ENCODE peak calls at places on chromosomes 12 and 14, in five cellular contexts. One of them, this sample, is unnamed.

GRCh38 chr12:45415393-45415817 is 199.5 kb downstream of the ANO6 start:
- DNase-seq in HFFc6: peak; percentile 100
- DNase-seq in HCT116: peak; percentile 87
- DNase-seq in fibroblast of the aortic adventitia: peak; percentile 97
- DNase-seq in GM20000: peak; percentile 56
- DNase-seq in this sample: peak; percentile 60

GRCh38 chr12:58920102-58920955 is at the start of gene LRIG3:
- DNase-seq in HFFc6: peak; percentile 80
- DNase-seq in fibroblast of the aortic adventitia: peak; percentile 89
- DNase-seq in GM20000: peak; percentile 85
- DNase-seq in HCT116: peak; percentile 59
- DNase-seq in this sample: peak; percentile 86

GRCh38 chr12:47821346-47821706 is 1.6 kb upstream of the HDAC7 start:
- DNase-seq in HFFc6: peak; percentile 30
- DNase-seq in HCT116: no peak
- DNase-seq in GM20000: no peak
- DNase-seq in fibroblast of the aortic adventitia: no peak
- DNase-seq in this sample: no peak

GRCh38 chr14:37048666-37049071 is 123.7 kb downstream of the SLC25A21 start:
- DNase-seq in GM20000: no peak
- DNase-seq in HFFc6: no peak
- DNase-seq in HCT116: no peak
- DNase-seq in fibroblast of the aortic adventitia: peak; percentile 57
- DNase-seq in this sample: no peak

GRCh38 chr14:76564471-76565119 is 188.7 kb downstream of the ESRRB start:
- DNase-seq in GM20000: no peak
- DNase-seq in HCT116: peak; percentile 49
- DNase-seq in fibroblast of the aortic adventitia: no peak
- DNase-seq in HFFc6: no peak
- DNase-seq in this sample: no peak

GRCh38 chr12:6280053-6280469 is 30.4 kb upstream of the PLEKHG6 start:
- DNase-seq in HFFc6: peak; percentile 90
- DNase-seq in GM20000: no peak
- DNase-seq in fibroblast of the aortic adventitia: peak; percentile 93
- DNase-seq in HCT116: peak; percentile 85
- DNase-seq in this sample: no peak

GRCh38 chr14:55129086-55129427 is at the start of gene LGALS3:
- DNase-seq in GM20000: peak; percentile 92
- DNase-seq in HCT116: no peak
- DNase-seq in HFFc6: peak; percentile 36
- DNase-seq in fibroblast of the aortic adventitia: peak; percentile 56
- DNase-seq in this sample: peak; percentile 90

GRCh38 chr12:123150804-123151678 is at the start of gene PITPNM2:
- DNase-seq in GM20000: peak; percentile 90
- DNase-seq in HFFc6: peak; percentile 25
- DNase-seq in fibroblast of the aortic adventitia: peak; percentile 38
- DNase-seq in HCT116: no peak
- DNase-seq in this sample: peak; percentile 85

GRCh38 chr14:90513151-90514014 is 116.6 kb downstream of the CALM1 start:
- DNase-seq in GM20000: no peak
- DNase-seq in fibroblast of the aortic adventitia: peak; percentile 22
- DNase-seq in HFFc6: no peak
- DNase-seq in HCT116: no peak
- DNase-seq in this sample: no peak

GRCh38 chr14:92461891-92462290 is 51.7 kb upstream of the RIN3 start:
- DNase-seq in HCT116: no peak
- DNase-seq in fibroblast of the aortic adventitia: no peak
- DNase-seq in HFFc6: no peak
- DNase-seq in GM20000: no peak
- DNase-seq in this sample: no peak

GRCh38 chr14:76497550-76498484 is 121.9 kb downstream of the ESRRB start:
- DNase-seq in HFFc6: no peak
- DNase-seq in GM20000: no peak
- DNase-seq in fibroblast of the aortic adventitia: no peak
- DNase-seq in HCT116: no peak
- DNase-seq in this sample: no peak

GRCh38 chr14:51677276-51677675 is 25.6 kb downstream of the FRMD6 start:
- DNase-seq in HFFc6: no peak
- DNase-seq in HCT116: no peak
- DNase-seq in GM20000: no peak
- DNase-seq in fibroblast of the aortic adventitia: peak; percentile 83
- DNase-seq in this sample: no peak

GRCh38 chr14:79418649-79419415 is 792.5 kb downstream of the DIO2 start:
- DNase-seq in HFFc6: no peak
- DNase-seq in GM20000: no peak
- DNase-seq in fibroblast of the aortic adventitia: no peak
- DNase-seq in HCT116: no peak
- DNase-seq in this sample: no peak

GRCh38 chr14:61560323-61560722 is 135.0 kb upstream of the HIF1A start:
- DNase-seq in HCT116: no peak
- DNase-seq in GM20000: no peak
- DNase-seq in HFFc6: no peak
- DNase-seq in fibroblast of the aortic adventitia: peak; percentile 53
- DNase-seq in this sample: no peak

GRCh38 chr14:67569011-67569650 is 30.9 kb downstream of the PIGH start:
- DNase-seq in HFFc6: no peak
- DNase-seq in GM20000: no peak
- DNase-seq in HCT116: no peak
- DNase-seq in fibroblast of the aortic adventitia: no peak
- DNase-seq in this sample: no peak

GRCh38 chr12:108253540-108253939 is 85.6 kb downstream of the CMKLR1 start:
- DNase-seq in fibroblast of the aortic adventitia: no peak
- DNase-seq in GM20000: no peak
- DNase-seq in HFFc6: no peak
- DNase-seq in HCT116: no peak
- DNase-seq in this sample: no peak

GRCh38 chr12:92778525-92778924 is 75.7 kb downstream of the PLEKHG7 start:
- DNase-seq in GM20000: no peak
- DNase-seq in HFFc6: no peak
- DNase-seq in HCT116: no peak
- DNase-seq in fibroblast of the aortic adventitia: no peak
- DNase-seq in this sample: no peak
- TF ChIP-seq CTCF in GM20000: no peak
- TF ChIP-seq CTCF in HFFc6: no peak
- TF ChIP-seq CTCF in HCT116: no peak
- TF ChIP-seq CTCF in fibroblast of the aortic adventitia: no peak
- TF ChIP-seq CTCF in this sample: no peak

GRCh38 chr12:54285150-54286041 is 4.9 kb downstream of the HNRNPA1 start:
- DNase-seq in fibroblast of the aortic adventitia: peak; percentile 38
- DNase-seq in HCT116: no peak
- DNase-seq in HFFc6: no peak
- DNase-seq in GM20000: no peak
- DNase-seq in this sample: no peak
- TF ChIP-seq CTCF in fibroblast of the aortic adventitia: peak; percentile 52
- TF ChIP-seq CTCF in HCT116: peak; percentile 48
- TF ChIP-seq CTCF in HFFc6: peak; percentile 72
- TF ChIP-seq CTCF in GM20000: no peak
- TF ChIP-seq CTCF in this sample: peak; percentile 4

GRCh38 chr12:65051196-65051595 is 69.9 kb downstream of the WIF1 start:
- DNase-seq in GM20000: no peak
- DNase-seq in HFFc6: no peak
- DNase-seq in HCT116: no peak
- DNase-seq in fibroblast of the aortic adventitia: no peak
- DNase-seq in this sample: no peak

DNA sequence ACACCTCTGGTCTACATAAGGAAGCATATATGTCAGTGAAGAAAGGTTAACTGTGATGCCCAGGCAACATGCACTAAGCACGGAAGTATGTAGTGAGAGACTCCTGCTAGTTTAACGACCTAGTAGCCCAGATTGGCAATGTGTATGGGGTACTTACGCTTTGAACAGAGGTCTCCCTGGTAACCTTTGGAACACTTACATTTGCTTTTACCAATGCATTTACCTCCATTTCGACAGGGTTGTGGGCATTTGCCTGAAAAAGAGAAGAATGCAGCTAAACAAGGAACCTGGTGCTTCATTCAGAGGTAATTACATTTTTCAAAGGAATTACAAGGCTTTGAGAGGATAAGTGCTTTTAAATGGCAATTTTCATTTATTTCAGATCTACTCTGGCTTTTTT is 65.2 kb downstream of the WIF1 start:
- DNase-seq in GM20000: no peak
- DNase-seq in HFFc6: no peak
- DNase-seq in fibroblast of the aortic adventitia: no peak
- DNase-seq in HCT116: no peak
- DNase-seq in this sample: no peak
- TF ChIP-seq CTCF in GM20000: no peak
- TF ChIP-seq CTCF in HFFc6: no peak
- TF ChIP-seq CTCF in fibroblast of the aortic adventitia: no peak
- TF ChIP-seq CTCF in HCT116: no peak
- TF ChIP-seq CTCF in this sample: no peak

GRCh38 chr12:100348657-100349454 is 8.0 kb upstream of the SLC17A8 start:
- DNase-seq in GM20000: no peak
- DNase-seq in HCT116: peak; percentile 33
- DNase-seq in HFFc6: peak; percentile 18
- DNase-seq in fibroblast of the aortic adventitia: peak; percentile 57
- DNase-seq in this sample: peak; percentile 29
- TF ChIP-seq CTCF in GM20000: no peak
- TF ChIP-seq CTCF in HCT116: peak; percentile 57
- TF ChIP-seq CTCF in HFFc6: peak; percentile 71
- TF ChIP-seq CTCF in fibroblast of the aortic adventitia: peak; percentile 28
- TF ChIP-seq CTCF in this sample: peak; percentile 21